ENCODE peak calls at places on chromosomes 4 and X, in seven cellular contexts. F is IMR-90, J is K562, O is SK-N-SH, M is GM12878, N is HepG2, V is H1. Q is an unnamed sample.

GRCh38 chrX:24148118-24148517 is 1.4 kb upstream of the ZFX start:
- DNase-seq in F (peak), M (no peak), O (no peak), V (no peak), J (no peak), N (no peak), Q (no peak)

GRCh38 chrX:40167240-40168182 is 69.8 kb upstream of the BCOR start:
- DNase-seq in O (no peak), N (no peak), F (no peak), J (peak), M (no peak), V (no peak), Q (no peak)

GRCh38 chr4:148790246-148790645 is 348.0 kb upstream of the NR3C2 start:
- DNase-seq in O (no peak), N (no peak), J (no peak), F (no peak), M (no peak), V (no peak), Q (no peak)

GRCh38 chr4:992297-993110 is 700 bp downstream of the SLC26A1 start:
- DNase-seq in M (no peak), V (no peak), F (peak), J (peak), O (no peak), N (peak), Q (peak)

GRCh38 chr4:176849076-176849475 is 56.4 kb upstream of the VEGFC start:
- DNase-seq in N (no peak), F (no peak), O (no peak), J (no peak), M (no peak), V (no peak), Q (no peak)

GRCh38 chr4:125368161-125368560 is 53.4 kb downstream of the FAT4 start:
- DNase-seq in J (no peak), F (peak), M (no peak), N (no peak), O (peak), V (no peak), Q (no peak)

GRCh38 chrX:18582910-18583493 is 88.9 kb downstream of the RS1 start:
- DNase-seq in V (no peak), M (no peak), J (no peak), F (peak), O (peak), N (no peak), Q (no peak)

GRCh38 chr4:48017108-48017527 is 546 bp downstream of the NIPAL1 start:
- DNase-seq in F (peak), V (no peak), O (peak), N (no peak), M (no peak), J (peak), Q (peak)

GRCh38 chrX:49846004-49846403 is 16.9 kb downstream of the PAGE4 start:
- DNase-seq in N (no peak), V (no peak), O (no peak), F (no peak), M (no peak), J (no peak), Q (no peak)

GRCh38 chr4:127188847-127189246 is 443.9 kb upstream of the INTU start:
- DNase-seq in J (no peak), O (no peak), V (no peak), F (peak), N (no peak), M (no peak), Q (peak)

GRCh38 chr4:11548529-11549176 is 120.0 kb upstream of the HS3ST1 start:
- DNase-seq in M (no peak), O (no peak), V (no peak), N (no peak), F (peak), J (no peak), Q (no peak)

GRCh38 chrX:31656013-31656412 is 584.2 kb upstream of the FTHL17 start:
- DNase-seq in O (no peak), N (no peak), F (peak), M (no peak), J (no peak), V (no peak), Q (no peak)

GRCh38 chrX:85107407-85107806 is 103.7 kb downstream of the APOOL start:
- DNase-seq in V (no peak), M (no peak), J (no peak), O (no peak), N (no peak), F (no peak), Q (no peak)

GRCh38 chr4:25531272-25531671 is 124.4 kb upstream of the SLC34A2 start:
- DNase-seq in V (no peak), J (peak), M (no peak), O (no peak), N (no peak), F (no peak), Q (no peak)

GRCh38 chrX:2351321-2351720 is 149.5 kb downstream of the DHRSX start:
- DNase-seq in M (no peak), O (no peak), F (peak), J (no peak), V (no peak), N (no peak), Q (peak)

GRCh38 chr4:8070751-8071718 is 87.6 kb downstream of the ABLIM2 start:
- DNase-seq in F (no peak), V (no peak), N (no peak), M (no peak), O (peak), J (no peak), Q (no peak)

GRCh38 chrX:41273638-41274037 is 60.3 kb upstream of the DDX3X start:
- DNase-seq in M (no peak), J (no peak), F (no peak), N (no peak), O (no peak), V (no peak), Q (peak)

GRCh38 chr4:86967798-86968197 is 33.0 kb downstream of the AFF1 start:
- DNase-seq in M (no peak), O (no peak), V (no peak), J (no peak), N (no peak), F (peak), Q (no peak)

GRCh38 chr4:125315571-125316390 is 1.0 kb downstream of the FAT4 start:
- DNase-seq in O (peak), M (no peak), J (no peak), N (peak), V (no peak), F (peak), Q (peak)

GRCh38 chr4:111400736-111401135 is 744.5 kb upstream of the FAM241A start:
- DNase-seq in M (no peak), N (no peak), J (no peak), O (no peak), V (no peak), F (peak), Q (no peak)

GRCh38 chr4:187232796-187233195 is 509.1 kb upstream of the FAT1 start:
- DNase-seq in N (no peak), M (no peak), J (no peak), V (no peak), O (no peak), F (no peak), Q (no peak)

GRCh38 chr4:187238646-187239045 is 515.0 kb upstream of the FAT1 start:
- DNase-seq in V (no peak), N (no peak), F (no peak), J (no peak), O (no peak), M (no peak), Q (no peak)

GRCh38 chr4:187232201-187232600 is 508.5 kb upstream of the FAT1 start:
- DNase-seq in J (no peak), M (no peak), V (no peak), F (no peak), O (no peak), N (no peak), Q (no peak)

GRCh38 chr4:187236491-187236890 is 512.8 kb upstream of the FAT1 start:
- DNase-seq in N (no peak), M (no peak), J (no peak), V (no peak), O (no peak), F (peak), Q (no peak)

DNA sequence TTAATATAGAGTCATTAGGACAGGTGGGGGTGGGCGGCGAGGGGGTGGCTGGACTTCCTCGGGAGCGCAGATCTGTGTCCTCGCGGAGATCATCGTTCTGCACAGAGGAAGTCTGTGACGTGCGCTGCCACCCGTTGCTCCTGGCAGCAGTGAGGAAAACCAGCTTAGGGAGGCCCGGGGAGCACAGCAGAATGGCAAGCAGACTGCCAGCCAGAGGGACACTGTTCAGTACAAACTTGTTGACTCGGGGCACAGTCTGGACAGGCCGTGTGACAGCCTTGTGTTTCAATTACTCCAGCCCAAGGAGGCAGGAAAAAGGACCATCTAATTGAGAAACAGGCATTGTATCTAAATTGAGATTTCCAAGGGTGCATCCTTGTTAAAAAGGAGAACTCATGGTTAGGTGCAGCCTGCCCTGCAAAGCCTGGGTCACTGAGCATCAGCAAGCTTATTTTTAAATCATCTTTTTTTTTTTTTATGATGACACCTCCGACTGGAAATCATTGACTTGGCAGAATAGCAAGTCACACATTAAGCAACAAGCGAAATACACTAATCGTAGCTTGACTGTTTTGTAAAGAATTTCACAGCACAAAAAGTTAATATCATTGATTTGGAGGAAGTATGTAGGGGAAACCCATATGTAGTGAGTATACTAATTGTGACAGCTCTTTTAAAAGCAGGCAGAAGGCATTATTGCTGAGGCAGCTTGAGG is 512.0 kb upstream of the FAT1 start:
- DNase-seq in M (no peak), V (no peak), N (no peak), J (no peak), O (peak), F (no peak), Q (peak)
- TF ChIP-seq RFX5 in M (no peak), V (no peak), N (no peak), J (no peak), O (no peak), F (no peak), Q (no peak)

GRCh38 chr4:62454535-62454934 is 1254.4 kb downstream of the ADGRL3 start:
- DNase-seq in N (no peak), F (no peak), O (no peak), V (no peak), J (no peak), M (no peak), Q (no peak)

GRCh38 chr4:62460329-62460728 is 1260.2 kb downstream of the ADGRL3 start:
- DNase-seq in F (no peak), M (no peak), N (no peak), J (no peak), O (no peak), V (no peak), Q (no peak)

GRCh38 chr4:62450740-62451139 is 1250.6 kb downstream of the ADGRL3 start:
- DNase-seq in V (no peak), J (no peak), F (no peak), M (no peak), N (no peak), O (no peak), Q (no peak)

GRCh38 chr4:62457356-62457755 is 1257.2 kb downstream of the ADGRL3 start:
- DNase-seq in J (no peak), F (no peak), N (no peak), M (no peak), O (no peak), V (no peak), Q (no peak)

DNA sequence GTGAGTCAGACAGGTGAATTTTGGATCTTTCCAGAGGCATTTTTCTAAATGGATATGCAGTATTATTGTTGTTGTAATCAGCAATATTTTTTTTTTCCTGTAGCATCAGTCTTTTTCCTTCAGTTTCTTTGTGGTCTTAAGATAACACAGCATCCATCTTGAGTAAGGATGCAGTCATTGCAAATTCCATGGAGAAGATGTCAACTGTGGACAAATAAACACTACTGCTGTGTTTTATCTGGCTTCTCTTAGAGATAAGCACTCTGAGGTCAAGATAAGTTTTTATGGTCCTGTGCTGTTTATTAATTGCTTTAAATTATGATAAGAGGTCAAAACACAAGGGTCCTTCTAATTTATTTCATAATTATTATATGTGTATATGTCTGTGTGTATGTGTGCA is 1255.7 kb downstream of the ADGRL3 start:
- DNase-seq in F (no peak), M (no peak), N (no peak), V (no peak), J (no peak), O (no peak), Q (no peak)
- TF ChIP-seq RFX5 in F (no peak), M (no peak), N (no peak), V (no peak), J (no peak), O (no peak), Q (no peak)

DNA sequence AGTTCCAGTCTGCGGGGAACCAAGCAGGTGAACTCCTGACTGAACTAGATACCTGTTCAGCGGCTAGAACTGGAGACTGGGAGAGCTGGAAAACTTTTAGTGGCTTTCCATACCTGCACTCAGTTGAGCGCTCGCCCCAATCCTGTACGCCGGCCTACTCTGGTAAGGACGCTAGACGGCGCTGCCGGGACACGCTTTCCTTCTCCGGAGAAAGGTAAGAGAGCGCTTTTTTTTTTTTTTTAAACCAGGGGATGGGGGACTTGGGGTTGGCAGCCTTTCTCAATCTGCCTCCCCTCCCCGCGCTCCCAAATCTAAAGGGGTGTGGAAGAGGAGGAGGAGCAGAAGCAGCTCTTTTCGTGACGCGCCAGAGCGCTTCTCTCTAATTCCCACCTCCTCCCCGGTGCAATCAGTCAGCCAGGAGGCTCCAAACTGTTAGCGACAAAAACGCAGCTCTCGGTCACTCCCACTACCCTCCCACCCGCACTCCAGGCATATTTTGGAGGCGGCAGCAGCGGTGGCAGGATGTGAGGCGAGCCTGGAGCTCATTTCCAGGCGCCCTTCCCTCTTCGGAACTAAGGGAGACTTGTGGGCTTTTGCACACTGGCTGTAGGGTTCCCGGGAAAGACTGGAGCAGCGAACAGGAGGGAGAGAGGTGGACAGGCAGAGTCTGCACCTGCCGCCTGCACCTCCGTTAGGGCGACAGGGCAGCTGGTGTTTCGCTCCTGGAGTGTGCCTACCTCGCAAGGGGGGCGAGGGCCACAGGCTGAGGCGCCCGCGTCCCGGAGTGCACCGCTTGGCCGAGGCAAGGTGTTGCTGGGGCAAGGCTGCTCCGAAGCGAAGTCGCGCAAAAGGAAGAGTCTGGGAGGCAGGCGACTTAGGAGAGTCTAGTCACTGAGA is at the start of gene IL1RAPL2:
- DNase-seq in N (peak), V (peak), J (peak), F (no peak), O (peak), M (no peak), Q (peak)
- TF ChIP-seq RFX5 in N (no peak), V (no peak), J (no peak), F (no peak), O (no peak), M (no peak), Q (no peak)

GRCh38 chr4:15438939-15439524 is 11.2 kb downstream of the C1QTNF7 start:
- DNase-seq in M (no peak), F (peak), O (no peak), J (no peak), N (no peak), V (no peak), Q (no peak)

GRCh38 chr4:15434086-15434485 is 6.3 kb downstream of the C1QTNF7 start:
- DNase-seq in O (no peak), V (no peak), J (no peak), M (no peak), F (no peak), N (no peak), Q (no peak)

GRCh38 chr4:15436515-15436914 is 8.7 kb downstream of the C1QTNF7 start:
- DNase-seq in O (peak), V (no peak), J (no peak), N (no peak), F (peak), M (no peak), Q (no peak)
- TF ChIP-seq RFX5 in O (no peak), V (no peak), J (no peak), N (no peak), F (no peak), M (no peak), Q (no peak)

GRCh38 chrX:69932323-69932722 is 117.4 kb downstream of the AWAT2 start:
- DNase-seq in V (no peak), M (no peak), O (no peak), N (no peak), F (no peak), J (no peak), Q (no peak)
- TF ChIP-seq RFX5 in V (no peak), M (no peak), O (no peak), N (no peak), F (no peak), J (no peak), Q (no peak)

GRCh38 chrX:153723351-153724251 is 586 bp downstream of the BCAP31 start:
- DNase-seq in M (no peak), N (peak), J (peak), O (peak), F (peak), V (no peak), Q (peak)
- TF ChIP-seq RFX5 in M (no peak), N (no peak), J (no peak), O (no peak), F (no peak), V (no peak), Q (no peak)

DNA sequence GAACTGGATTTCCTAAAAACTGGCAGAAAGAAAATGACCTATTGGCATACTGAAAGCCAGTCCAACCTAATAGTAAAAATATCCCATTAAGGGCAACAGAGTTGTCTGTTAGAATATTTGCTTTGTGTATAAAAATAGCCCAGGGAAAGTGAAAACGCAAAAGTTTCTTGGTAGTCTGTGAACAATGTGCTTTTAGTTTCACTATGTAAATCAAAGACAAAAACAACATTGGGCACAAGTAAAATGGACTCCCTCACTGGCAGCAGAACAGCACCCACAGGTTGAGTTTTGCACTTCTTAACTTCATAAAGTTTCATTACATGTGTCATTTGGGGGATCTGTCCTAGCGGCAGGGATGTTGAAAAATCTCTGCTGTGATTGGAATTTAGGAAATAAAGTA is 4.3 kb upstream of the FGG start:
- DNase-seq in N (no peak), F (no peak), V (no peak), J (no peak), M (peak), O (no peak), Q (no peak)
- TF ChIP-seq RFX5 in N (no peak), F (no peak), V (no peak), J (no peak), M (no peak), O (no peak), Q (no peak)

GRCh38 chr4:98625399-98625798 is 33.0 kb downstream of the TSPAN5 start:
- DNase-seq in O (no peak), N (no peak), V (no peak), F (no peak), J (no peak), M (no peak), Q (no peak)
- TF ChIP-seq RFX5 in O (no peak), N (no peak), V (no peak), F (no peak), J (no peak), M (no peak), Q (no peak)

Q was measured in A549.